ENCODE peak calls at places on chromosomes 4 and X, in four cellular contexts. One of them, this sample, is unnamed.

GRCh38 chr4:56026596-56026995 is 77.9 kb downstream of the CEP135 start:
- DNase-seq in colonic mucosa: no peak
- DNase-seq in KBM-7: no peak
- DNase-seq in T follicular helper cell: no peak
- DNase-seq in this sample: no peak

GRCh38 chr4:152454398-152455011 is 81.4 kb downstream of the FBXW7 start:
- DNase-seq in colonic mucosa: no peak
- DNase-seq in KBM-7: peak
- DNase-seq in T follicular helper cell: no peak
- DNase-seq in this sample: peak

GRCh38 chr4:186299291-186299690 is 33.3 kb downstream of the F11 start:
- DNase-seq in colonic mucosa: no peak
- DNase-seq in KBM-7: no peak
- DNase-seq in T follicular helper cell: no peak
- DNase-seq in this sample: no peak

GRCh38 chr4:99574530-99575314 is at the start of gene MTTP:
- DNase-seq in colonic mucosa: no peak
- DNase-seq in KBM-7: no peak
- DNase-seq in T follicular helper cell: no peak
- DNase-seq in this sample: no peak

GRCh38 chrX:9899640-9900075 is 67.5 kb upstream of the CLDN34 start:
- DNase-seq in colonic mucosa: no peak
- DNase-seq in KBM-7: no peak
- DNase-seq in T follicular helper cell: no peak
- DNase-seq in this sample: no peak

GRCh38 chr4:91448668-91449330 is 855.0 kb upstream of the GRID2 start:
- DNase-seq in colonic mucosa: no peak
- DNase-seq in KBM-7: no peak
- DNase-seq in T follicular helper cell: no peak
- DNase-seq in this sample: no peak

GRCh38 chr4:152408514-152409327 is 127.2 kb downstream of the FBXW7 start:
- DNase-seq in colonic mucosa: peak
- DNase-seq in KBM-7: peak
- DNase-seq in T follicular helper cell: no peak
- DNase-seq in this sample: no peak

GRCh38 chr4:88623097-88623496 is 30.8 kb downstream of the HERC3 start:
- DNase-seq in colonic mucosa: no peak
- DNase-seq in KBM-7: no peak
- DNase-seq in T follicular helper cell: no peak
- DNase-seq in this sample: no peak

GRCh38 chr4:3201718-3202702 is 46.9 kb upstream of the MSANTD1 start:
- DNase-seq in colonic mucosa: peak
- DNase-seq in KBM-7: peak
- DNase-seq in T follicular helper cell: peak
- DNase-seq in this sample: no peak

GRCh38 chrX:69277961-69278795 is 112.9 kb upstream of the PJA1 start:
- DNase-seq in colonic mucosa: no peak
- DNase-seq in KBM-7: no peak
- DNase-seq in T follicular helper cell: no peak
- DNase-seq in this sample: no peak

GRCh38 chr4:78565971-78566372 is 14.4 kb downstream of the ANXA3 start:
- DNase-seq in colonic mucosa: no peak
- DNase-seq in KBM-7: no peak
- DNase-seq in T follicular helper cell: no peak
- DNase-seq in this sample: no peak

GRCh38 chrX:150664290-150664689 is 28.9 kb upstream of the MTMR1 start:
- DNase-seq in colonic mucosa: no peak
- DNase-seq in KBM-7: no peak
- DNase-seq in T follicular helper cell: no peak
- DNase-seq in this sample: peak